ENCODE peak calls at places on chromosomes 4 and X, in four cellular contexts. K, L, W and P are unnamed samples. For H3K9me3 and H3K4me1, the result is how much of the 10 kb centered on the place peaks cover.

GRCh38 chr4:153467154-153467896 is 1.2 kb downstream of the TMEM131L start:
- DNase-seq in K (peak), L (peak), W (peak), P (no peak)

GRCh38 chrX:118347131-118347530 is 1.2 kb downstream of the WDR44 start:
- DNase-seq in K (no peak), L (no peak), W (no peak), P (no peak)

GRCh38 chr4:113483131-113483530 is 278.4 kb downstream of the CAMK2D start:
- DNase-seq in K (no peak), L (no peak), W (no peak), P (no peak)

GRCh38 chr4:24793219-24794005 is 2.0 kb upstream of the SOD3 start:
- DNase-seq in K (no peak), L (no peak), W (peak), P (no peak)

GRCh38 chrX:53160297-53160983 is 64.6 kb downstream of the KDM5C start:
- DNase-seq in K (no peak), L (no peak), W (no peak), P (no peak)

GRCh38 chr4:11367371-11367770 is 61.3 kb downstream of the HS3ST1 start:
- DNase-seq in K (no peak), L (peak), W (no peak), P (no peak)

GRCh38 chr4:14345356-14345775 is 656.9 kb upstream of the CPEB2 start:
- DNase-seq in K (no peak), L (no peak), W (no peak), P (no peak)

GRCh38 chrX:129115104-129115503 is 408.2 kb downstream of the SMARCA1 start:
- DNase-seq in K (no peak), L (no peak), W (peak), P (no peak)

GRCh38 chrX:24468245-24468644 is 3.2 kb downstream of the PDK3 start:
- DNase-seq in K (no peak), L (no peak), W (no peak), P (no peak)

GRCh38 chrX:427812-428725 is 41.4 kb upstream of the PPP2R3B start:
- DNase-seq in K (no peak), L (no peak), W (no peak), P (no peak)

GRCh38 chrX:47815901-47816845 is 20.5 kb upstream of the ZNF81 start:
- DNase-seq in K (no peak), L (no peak), W (no peak), P (no peak)

GRCh38 chrX:47817897-47818296 is 18.8 kb upstream of the ZNF81 start:
- DNase-seq in K (no peak), L (no peak), W (no peak), P (no peak)

GRCh38 chrX:47814853-47815252 is 21.8 kb upstream of the ZNF81 start:
- DNase-seq in K (no peak), L (no peak), W (no peak), P (no peak)

DNA sequence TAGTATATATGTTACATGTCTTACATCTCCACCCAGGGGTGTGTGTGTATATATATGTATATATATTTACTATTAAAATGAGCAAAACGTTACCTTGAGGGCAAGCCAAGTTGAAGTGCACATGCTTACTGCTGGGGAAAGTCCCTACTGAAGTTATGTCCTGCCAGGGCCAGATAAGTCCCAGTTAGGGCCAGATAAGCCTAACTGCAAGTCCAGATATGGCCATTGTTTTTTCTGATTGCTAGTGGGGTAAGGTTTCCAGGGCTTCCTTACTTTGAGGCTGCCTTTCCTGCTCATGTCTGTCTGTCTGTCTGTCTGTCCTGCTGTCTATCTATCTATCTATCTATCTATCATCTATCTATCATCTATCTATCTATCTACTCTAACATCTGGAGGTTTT is 19.3 kb upstream of the ZNF81 start:
- DNase-seq in K (no peak), L (peak), W (no peak), P (no peak)
- H3K9me3 ChIP-seq in K (under half), L (under half), W (under half), P (under half)

GRCh38 chr4:101019941-101020401 is 327.4 kb downstream of the PPP3CA start:
- DNase-seq in K (peak), L (no peak), W (peak), P (no peak)
- H3K4me1 ChIP-seq in K (half or more), L (under half), W (half or more), P (under half)

GRCh38 chr4:158624889-158625478 is 46.7 kb downstream of the C4orf46 start:
- DNase-seq in K (peak), L (no peak), W (peak), P (peak)

GRCh38 chr4:158625544-158625943 is 46.1 kb downstream of the C4orf46 start:
- DNase-seq in K (no peak), L (no peak), W (no peak), P (no peak)

GRCh38 chr4:158621729-158622128 is 50.0 kb downstream of the C4orf46 start:
- DNase-seq in K (no peak), L (no peak), W (no peak), P (no peak)

GRCh38 chr4:158622251-158622650 is 49.4 kb downstream of the C4orf46 start:
- DNase-seq in K (no peak), L (no peak), W (no peak), P (no peak)
- TF ChIP-seq POLR2AphosphoS5 in K (no peak), L (no peak), W (no peak), P (no peak)

GRCh38 chrX:49701948-49702347 is 6.2 kb upstream of the PAGE1 start:
- DNase-seq in K (no peak), L (no peak), W (no peak), P (no peak)
- H3K9me3 ChIP-seq in K (under half), L (under half), W (under half), P (under half)

GRCh38 chr4:6351246-6352000 is 81.8 kb downstream of the WFS1 start:
- DNase-seq in K (no peak), L (no peak), W (no peak), P (no peak)
- H3K4me1 ChIP-seq in K (under half), L (under half), W (under half), P (under half)

DNA sequence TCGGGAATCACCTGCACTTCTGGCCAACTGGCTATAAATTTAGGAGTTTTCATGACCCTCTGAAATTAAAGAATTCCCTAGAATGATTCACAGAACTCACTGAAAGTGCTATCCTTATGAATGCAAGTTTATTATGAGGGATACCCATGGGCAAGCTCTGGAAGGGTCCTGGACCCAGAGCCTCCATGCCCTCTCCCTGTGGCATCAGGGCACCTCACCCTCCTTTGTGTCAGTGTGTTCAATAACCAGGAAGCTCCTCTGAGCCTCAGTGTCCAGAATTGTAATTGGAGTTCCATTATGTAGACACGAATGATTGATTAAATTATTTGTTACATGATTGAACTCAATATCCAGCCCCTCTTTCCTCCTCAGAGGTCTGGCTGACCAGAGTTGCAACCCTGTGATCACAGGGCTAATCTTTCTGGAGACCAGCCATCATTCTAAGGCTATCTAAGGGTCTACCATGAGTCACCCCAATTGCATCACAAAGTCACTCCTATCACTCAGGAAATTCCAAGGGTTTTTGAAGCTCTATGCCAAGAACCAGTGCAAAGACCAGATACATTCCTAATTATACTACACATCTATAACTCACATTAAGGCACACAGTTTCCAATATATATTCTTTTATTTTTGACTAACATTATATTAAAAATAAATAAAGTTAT is 8.9 kb downstream of the ANXA3 start:
- DNase-seq in K (no peak), L (no peak), W (peak), P (no peak)
- TF ChIP-seq POLR2AphosphoS5 in K (no peak), L (peak), W (peak), P (no peak)

GRCh38 chr4:91829531-91829930 is 474.2 kb upstream of the GRID2 start:
- DNase-seq in K (no peak), L (no peak), W (no peak), P (no peak)
- H3K9me3 ChIP-seq in K (under half), L (under half), W (under half), P (under half)

GRCh38 chr4:128347175-128347868 is 59.7 kb upstream of the PGRMC2 start:
- DNase-seq in K (no peak), L (peak), W (no peak), P (no peak)

GRCh38 chr4:128349921-128350320 is 62.3 kb upstream of the PGRMC2 start:
- DNase-seq in K (no peak), L (no peak), W (no peak), P (no peak)

GRCh38 chr4:128347930-128348660 is 60.5 kb upstream of the PGRMC2 start:
- DNase-seq in K (no peak), L (no peak), W (no peak), P (no peak)

GRCh38 chr4:128351502-128351901 is 63.9 kb upstream of the PGRMC2 start:
- DNase-seq in K (no peak), L (no peak), W (no peak), P (no peak)

GRCh38 chr4:128350449-128351045 is 62.9 kb upstream of the PGRMC2 start:
- DNase-seq in K (no peak), L (no peak), W (no peak), P (no peak)
- H3K4me1 ChIP-seq in K (under half), L (under half), W (under half), P (under half)

GRCh38 chrX:16578218-16578617 is 71.7 kb upstream of the S100G start:
- DNase-seq in K (no peak), L (no peak), W (no peak), P (no peak)

GRCh38 chrX:16577483-16578029 is 72.4 kb upstream of the S100G start:
- DNase-seq in K (no peak), L (no peak), W (no peak), P (no peak)

GRCh38 chrX:16579517-16579916 is 70.4 kb upstream of the S100G start:
- DNase-seq in K (no peak), L (no peak), W (no peak), P (no peak)

GRCh38 chrX:16573781-16574180 is 76.2 kb upstream of the S100G start:
- DNase-seq in K (no peak), L (no peak), W (no peak), P (no peak)
- TF ChIP-seq POLR2AphosphoS5 in K (no peak), L (no peak), W (no peak), P (no peak)

GRCh38 chrX:58044130-58044529 is 133.9 kb upstream of the ZXDA start:
- DNase-seq in K (no peak), L (no peak), W (no peak), P (no peak)
- H3K9me3 ChIP-seq in K (under half), L (under half), W (under half), P (under half)